ENCODE peak calls at places on chromosomes 11 and 22, in five cellular contexts. I, F, Y, W and K are unnamed samples.

GRCh38 chr11:8086001-8086479 is 5.0 kb downstream of the TUB start:
- DNase-seq in Y (no peak), I (peak), F (no peak), W (no peak), K (no peak)

GRCh38 chr11:5865826-5866225 is 8.3 kb upstream of the OR52E8 start:
- DNase-seq in F (no peak), I (no peak), Y (no peak), W (no peak), K (no peak)

GRCh38 chr11:101706541-101706940 is 122.7 kb upstream of the TRPC6 start:
- DNase-seq in F (peak), W (peak), Y (no peak), I (no peak), K (no peak)

GRCh38 chr11:117445097-117445658 is 117.5 kb downstream of the CEP164 start:
- DNase-seq in I (no peak), Y (no peak), F (no peak), W (no peak), K (no peak)

GRCh38 chr11:16911186-16911585 is 103.0 kb downstream of the PLEKHA7 start:
- DNase-seq in Y (no peak), W (no peak), F (no peak), I (no peak), K (no peak)

GRCh38 chr11:64745219-64745522 is 1.2 kb upstream of the RASGRP2 start:
- DNase-seq in F (no peak), W (no peak), I (peak), Y (no peak), K (peak)

GRCh38 chr11:75475767-75476650 is 43.0 kb upstream of the KLHL35 start:
- DNase-seq in Y (no peak), F (no peak), W (no peak), I (peak), K (peak)

GRCh38 chr11:30635401-30635989 is 49.3 kb upstream of the MPPED2 start:
- DNase-seq in F (no peak), W (no peak), I (peak), Y (no peak), K (no peak)

GRCh38 chr11:62593434-62594044 is 2.2 kb upstream of the TUT1 start:
- DNase-seq in Y (peak), W (peak), I (peak), F (peak), K (peak)

GRCh38 chr22:17057959-17058814 is 26.6 kb upstream of the IL17RA start:
- DNase-seq in F (peak), I (peak), Y (peak), W (peak), K (no peak)

GRCh38 chr11:48103621-48104561 is 112.7 kb upstream of the OR4B1 start:
- DNase-seq in F (no peak), I (no peak), W (no peak), Y (no peak), K (no peak)

GRCh38 chr11:45964911-45965389 is 42.5 kb downstream of the LARGE2 start:
- DNase-seq in F (peak), I (peak), W (peak), Y (peak), K (peak)

GRCh38 chr11:122853261-122853660 is 15.0 kb downstream of the CRTAM start:
- DNase-seq in F (no peak), W (no peak), Y (no peak), I (no peak), K (no peak)

GRCh38 chr11:66116576-66117361 is 46.7 kb downstream of the PACS1 start:
- DNase-seq in Y (no peak), I (no peak), W (no peak), F (no peak), K (no peak)

GRCh38 chr11:2701898-2702434 is 2.2 kb upstream of the KCNQ1OT1 start:
- DNase-seq in F (no peak), Y (no peak), I (no peak), W (no peak), K (peak)

GRCh38 chr11:24760681-24761080 is 263.8 kb downstream of the LUZP2 start:
- DNase-seq in I (no peak), F (no peak), Y (no peak), W (no peak), K (no peak)

GRCh38 chr11:117820516-117820915 is 4.0 kb downstream of the FXYD2 start:
- DNase-seq in I (no peak), Y (no peak), W (no peak), F (no peak), K (no peak)

GRCh38 chr11:67561971-67562560 is 21.5 kb upstream of the GSTP1 start:
- DNase-seq in Y (no peak), W (no peak), I (no peak), F (no peak), K (no peak)

GRCh38 chr22:35021166-35021565 is 44.8 kb upstream of the ISX start:
- DNase-seq in F (no peak), I (no peak), Y (no peak), W (no peak), K (no peak)

GRCh38 chr11:21654091-21654490 is 538.8 kb upstream of the ANO5 start:
- DNase-seq in I (no peak), W (no peak), F (no peak), Y (no peak), K (no peak)

GRCh38 chr11:64253481-64253880 is 2.2 kb downstream of the PLCB3 start:
- DNase-seq in W (no peak), Y (no peak), I (no peak), F (no peak), K (no peak)

GRCh38 chr11:120238968-120239620 is 846 bp upstream of the POU2F3 start:
- DNase-seq in Y (no peak), W (no peak), I (no peak), F (no peak), K (no peak)
- H3K4me3 ChIP-seq in Y (no peak), W (no peak), I (no peak), F (no peak), K (no peak)

GRCh38 chr22:20234760-20235452 is 33.2 kb downstream of the RTN4R start:
- DNase-seq in I (no peak), Y (no peak), W (no peak), F (no peak), K (no peak)
- H3K27ac ChIP-seq in I (no peak), Y (no peak), W (no peak), F (no peak), K (no peak)

GRCh38 chr11:106152013-106152412 is 74.6 kb downstream of the AASDHPPT start:
- DNase-seq in F (no peak), W (no peak), I (no peak), Y (no peak), K (no peak)
- TF ChIP-seq CTCF in F (no peak), W (peak), I (no peak), Y (no peak), K (no peak)

DNA sequence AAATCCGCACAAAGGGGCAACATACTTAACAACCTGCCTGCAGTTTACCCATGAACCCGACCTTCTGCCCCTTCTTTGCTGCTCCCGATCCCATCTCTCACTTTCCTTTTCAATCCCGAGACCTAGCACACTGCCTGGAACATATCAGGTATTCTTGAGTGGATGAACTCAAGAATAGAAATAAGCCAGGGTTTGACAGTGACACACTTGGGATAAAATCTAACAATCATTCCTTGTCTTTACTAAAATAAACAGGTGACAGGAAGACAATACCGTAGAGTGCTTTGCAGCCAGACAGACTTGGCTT is 954 bp downstream of the UFD1 start:
- DNase-seq in Y (no peak), F (no peak), W (no peak), I (no peak), K (no peak)
- H3K4me3 ChIP-seq in Y (peak), F (peak), W (peak), I (peak), K (peak)